ENCODE peak calls at places on chromosomes 7 and 10, in four cellular contexts. N is lung, Q is bronchial epithelial cell, X is IMR-90. Y is an unnamed sample.

GRCh38 chr7:102834999-102835398 is 77.8 kb upstream of the LRRC17 start:
- DNase-seq in Q (peak; percentile 96), X (peak; percentile 91), N (no peak), Y (peak; percentile 23)

GRCh38 chr10:87861566-87861952 is 1.8 kb downstream of the KLLN start:
- DNase-seq in Q (peak; percentile 88), X (peak; percentile 89), N (peak; percentile 79), Y (no peak)

GRCh38 chr10:26697922-26698608 is 564 bp downstream of the PDSS1 start:
- DNase-seq in X (no peak), Q (no peak), N (no peak), Y (no peak)

GRCh38 chr7:54662701-54663100 is 96.3 kb downstream of the SEC61G start:
- DNase-seq in X (no peak), Q (no peak), N (no peak), Y (no peak)

GRCh38 chr7:155211761-155212160 is 85.9 kb upstream of the INSIG1 start:
- DNase-seq in Q (no peak), N (no peak), X (no peak), Y (no peak)

GRCh38 chr10:70307096-70307495 is 23.3 kb upstream of the NPFFR1 start:
- DNase-seq in N (no peak), Q (no peak), X (no peak), Y (no peak)

GRCh38 chr7:69349291-69349690 is 249.0 kb upstream of the AUTS2 start:
- DNase-seq in Q (no peak), N (no peak), X (no peak), Y (no peak)

GRCh38 chr10:58780481-58780880 is 267.8 kb downstream of the BICC1 start:
- DNase-seq in N (no peak), Q (no peak), X (peak; percentile 33), Y (no peak)

GRCh38 chr7:11710392-11710791 is 121.6 kb downstream of the THSD7A start:
- DNase-seq in Q (no peak), N (no peak), X (no peak), Y (no peak)

GRCh38 chr10:124018886-124019525 is 74.4 kb downstream of the CHST15 start:
- DNase-seq in Q (no peak), X (no peak), N (no peak), Y (no peak)

GRCh38 chr10:106992064-106992463 is 172.4 kb downstream of the SORCS1 start:
- DNase-seq in Q (no peak), X (no peak), N (no peak), Y (no peak)

GRCh38 chr7:112084506-112084905 is 121.7 kb downstream of the DOCK4 start:
- DNase-seq in X (peak; percentile 54), N (no peak), Q (peak; percentile 27), Y (no peak)

GRCh38 chr10:34002896-34003295 is 668.4 kb upstream of the NRP1 start:
- DNase-seq in N (no peak), Q (no peak), X (no peak), Y (no peak)

GRCh38 chr10:74875966-74876365 is 49.6 kb downstream of the KAT6B start:
- DNase-seq in Q (no peak), N (no peak), X (peak; percentile 31), Y (no peak)

GRCh38 chr10:76632158-76633051 is 1005.2 kb downstream of the KCNMA1 start:
- DNase-seq in X (no peak), Q (peak; percentile 56), N (no peak), Y (no peak)

GRCh38 chr7:128322040-128322643 is 21.6 kb downstream of the RBM28 start:
- DNase-seq in Q (peak; percentile 62), N (no peak), X (peak; percentile 54), Y (no peak)

GRCh38 chr10:42638821-42639270 is 476 bp upstream of the ZNF33B start:
- DNase-seq in X (no peak), N (no peak), Q (no peak), Y (no peak)

GRCh38 chr10:92279297-92279696 is 11.6 kb downstream of the CPEB3 start:
- DNase-seq in Q (no peak), N (no peak), X (peak; percentile 44), Y (no peak)

GRCh38 chr7:27921081-27921836 is 181.3 kb downstream of the TAX1BP1 start:
- DNase-seq in N (no peak), Q (peak; percentile 73), X (peak; percentile 92), Y (peak; percentile 94)

GRCh38 chr7:94856643-94857042 is 50.8 kb upstream of the PPP1R9A start:
- DNase-seq in Q (no peak), X (no peak), N (no peak), Y (no peak)

GRCh38 chr7:4189151-4189570 is 492.9 kb upstream of the FOXK1 start:
- DNase-seq in Q (peak; percentile 81), N (peak; percentile 64), X (peak; percentile 2), Y (no peak)

GRCh38 chr7:154735766-154736165 is 267.2 kb downstream of the PAXIP1 start:
- DNase-seq in N (no peak), X (no peak), Q (no peak), Y (no peak)

GRCh38 chr10:84214046-84214572 is 11.2 kb downstream of the LRIT2 start:
- DNase-seq in N (no peak), X (no peak), Q (no peak), Y (no peak)

GRCh38 chr10:80196270-80196949 is 8.9 kb downstream of the ANXA11 start:
- DNase-seq in X (peak; percentile 61), N (peak; percentile 85), Q (peak; percentile 85), Y (no peak)

GRCh38 chr7:3194501-3195141 is 106.4 kb upstream of the SDK1 start:
- DNase-seq in N (peak; percentile 38), X (peak; percentile 89), Q (peak; percentile 57), Y (no peak)

GRCh38 chr10:74912674-74913073 is 86.3 kb downstream of the KAT6B start:
- DNase-seq in Q (no peak), X (no peak), N (no peak), Y (no peak)

GRCh38 chr10:21315321-21316220 is 209.9 kb downstream of the SKIDA1 start:
- DNase-seq in Q (peak; percentile 94), X (peak; percentile 86), N (peak; percentile 85), Y (peak; percentile 70)

GRCh38 chr7:101410743-101411476 is 48.2 kb downstream of the COL26A1 start:
- DNase-seq in N (no peak), X (no peak), Q (no peak), Y (no peak)

GRCh38 chr10:117249493-117250093 is 8.7 kb downstream of the SLC18A2 start:
- DNase-seq in N (no peak), Q (no peak), X (no peak), Y (no peak)

GRCh38 chr7:117731455-117731854 is 141.8 kb downstream of the CTTNBP2 start:
- DNase-seq in Q (no peak), N (no peak), X (peak; percentile 22), Y (no peak)

GRCh38 chr10:131929122-131929845 is 28.5 kb downstream of the PPP2R2D start:
- DNase-seq in Q (no peak), X (no peak), N (no peak), Y (no peak)

GRCh38 chr7:132655071-132655761 is 78.9 kb upstream of the PLXNA4 start:
- DNase-seq in N (peak; percentile 46), Q (no peak), X (no peak), Y (no peak)

GRCh38 chr10:77637474-77637985 is at the start of gene KCNMA1:
- DNase-seq in Q (no peak), N (no peak), X (no peak), Y (no peak)

GRCh38 chr10:53314856-53315255 is 542.3 kb upstream of the MBL2 start:
- DNase-seq in X (peak; percentile 94), N (no peak), Q (peak; percentile 98), Y (peak; percentile 87)

GRCh38 chr10:19816420-19817250 is at the start of gene PLXDC2:
- DNase-seq in Q (peak; percentile 47), N (peak; percentile 52), X (peak; percentile 36), Y (no peak)

DNA sequence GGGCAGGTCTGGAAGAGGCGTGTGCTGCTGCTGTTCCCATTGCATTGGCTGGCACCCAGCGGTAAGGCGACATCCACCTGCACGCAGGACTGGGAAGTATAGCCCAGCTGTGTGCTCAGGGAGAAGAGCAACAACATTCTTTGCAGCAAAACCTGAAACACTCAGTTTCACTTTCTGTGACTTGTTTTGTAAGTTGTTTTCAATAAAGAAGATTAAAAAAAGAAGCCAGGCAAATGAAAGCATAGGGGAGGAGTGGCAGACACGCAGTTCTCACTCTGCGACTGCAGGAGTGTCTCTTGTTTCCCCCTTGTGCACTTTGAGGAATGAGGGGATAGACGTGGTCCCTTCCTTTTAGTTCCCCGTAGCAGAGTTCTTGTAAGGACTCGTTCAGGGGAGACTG is 5.8 kb downstream of the FBH1 start:
- DNase-seq in X (no peak), Q (no peak), N (no peak), Y (no peak)
- H3K4me3 ChIP-seq in X (no peak overlapping the region), Q (no peak overlapping the region), N (no peak overlapping the region), Y (no peak overlapping the region)

DNA sequence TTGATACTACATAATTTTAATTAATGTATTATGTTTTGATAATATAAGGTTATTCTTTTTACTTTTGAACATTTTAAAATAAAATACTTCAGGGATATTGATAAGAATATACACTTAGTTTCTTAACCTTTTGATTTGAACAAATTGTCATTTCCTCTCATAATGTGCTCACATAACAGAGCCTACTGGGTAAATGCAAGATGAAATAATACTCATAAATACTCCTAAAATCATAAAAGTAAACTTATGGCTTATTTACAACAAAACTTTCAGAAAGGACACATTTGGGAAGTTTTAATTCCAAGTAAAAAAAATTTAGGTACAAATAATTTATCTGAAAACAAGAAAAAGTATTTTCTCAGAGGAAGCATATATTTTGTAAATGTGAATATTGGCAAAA is 101.6 kb upstream of the ABCB5 start:
- DNase-seq in X (no peak), N (no peak), Q (no peak), Y (no peak)
- TF ChIP-seq CTCF in X (no peak), N (no peak), Q (no peak), Y (no peak)

GRCh38 chr7:37918526-37918925 is 1.9 kb upstream of the SFRP4 start:
- DNase-seq in X (no peak), Q (no peak), N (no peak), Y (no peak)
- H3K27me3 ChIP-seq in X (peaks cover 3% of the 10 kb centered on the region), Q (peaks cover 14% of the 10 kb centered on the region), N (no peaks in the 10 kb centered on the region), Y (peaks cover 10% of the 10 kb centered on the region)

GRCh38 chr10:24453404-24453830 is 244.5 kb downstream of the KIAA1217 start:
- DNase-seq in X (peak; percentile 37), Q (no peak), N (no peak), Y (no peak)
- H3K4me3 ChIP-seq in X (no peak overlapping the region), Q (no peak overlapping the region), N (no peak overlapping the region), Y (no peak overlapping the region)

DNA sequence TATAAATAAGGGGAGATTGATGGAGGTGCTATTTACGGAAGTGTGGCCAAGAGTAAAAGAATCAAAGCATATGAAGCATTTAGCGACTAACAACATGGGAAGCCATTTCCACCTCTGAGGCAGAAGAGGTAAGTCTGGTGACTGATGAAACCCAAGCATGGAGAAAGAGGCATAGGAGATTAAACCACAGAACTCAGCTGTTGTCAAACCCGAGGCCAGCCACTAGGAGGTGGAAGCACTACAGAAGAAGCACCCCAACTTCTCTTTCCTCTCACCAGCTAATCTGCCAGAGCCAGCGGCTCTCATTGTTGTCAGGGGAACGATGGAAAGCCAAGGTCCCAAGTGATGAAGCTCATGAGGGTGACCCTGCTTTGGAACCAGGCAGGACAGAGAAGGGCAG is 19.6 kb upstream of the CNTNAP2 start:
- DNase-seq in X (no peak), N (no peak), Q (no peak), Y (no peak)
- TF ChIP-seq CTCF in X (no peak), N (no peak), Q (no peak), Y (no peak)